ENCODE peak calls at places on chromosome 6, in six cellular contexts. H is SK-N-SH, F is neural progenitor cell, R is HCT116, A is PC-3, K is MM.1S. E is an unnamed sample.
A peak's percentile ranks its signal among the peaks of the same experiment; 100 is the strongest.

GRCh38 chr6:97059473-97059872 is 134.9 kb downstream of the KLHL32 start:
- DNase-seq in R (peak; percentile 10), K (peak; percentile 69), A (peak; percentile 57), H (peak; percentile 57), F (peak; percentile 30), E (peak; percentile 70)

GRCh38 chr6:132190815-132191175 is 210.5 kb downstream of the MOXD1 start:
- DNase-seq in F (no peak), R (no peak), A (no peak), H (no peak), K (no peak), E (peak; percentile 85)

GRCh38 chr6:168180548-168181011 is 101.6 kb upstream of the FRMD1 start:
- DNase-seq in F (no peak), K (peak; percentile 86), R (no peak), H (no peak), A (peak; percentile 19), E (no peak)

GRCh38 chr6:52672422-52673025 is 1.6 kb downstream of the TMEM14A start:
- DNase-seq in H (no peak), K (no peak), A (peak; percentile 91), F (no peak), R (peak; percentile 52), E (peak; percentile 45)

GRCh38 chr6:81762132-81762531 is 9.7 kb upstream of the TENT5A start:
- DNase-seq in K (no peak), A (no peak), H (peak; percentile 53), R (no peak), F (no peak), E (peak; percentile 59)

GRCh38 chr6:27866370-27867050 is 45.7 kb downstream of the OR2B2 start:
- DNase-seq in K (peak; percentile 72), R (no peak), H (peak; percentile 62), F (peak; percentile 60), A (no peak), E (peak; percentile 74)

GRCh38 chr6:42190784-42191183 is 4.0 kb downstream of the GUCA1B start:
- DNase-seq in A (no peak), R (no peak), K (no peak), H (no peak), F (no peak), E (peak; percentile 83)

GRCh38 chr6:91834813-91835212 is 1247.9 kb upstream of the MAP3K7 start:
- DNase-seq in F (no peak), R (no peak), K (no peak), H (no peak), A (no peak), E (no peak)

GRCh38 chr6:44245912-44246662 is 814 bp upstream of the HSP90AB1 start:
- DNase-seq in F (peak; percentile 95), H (peak; percentile 93), R (peak; percentile 89), K (peak; percentile 86), A (peak; percentile 78), E (peak; percentile 83)

GRCh38 chr6:132482595-132482994 is 30.3 kb downstream of the STX7 start:
- DNase-seq in F (no peak), A (no peak), R (no peak), K (no peak), H (no peak), E (no peak)

GRCh38 chr6:45592991-45593390 is 215.3 kb upstream of the SUPT3H start:
- DNase-seq in H (no peak), K (no peak), F (no peak), A (no peak), R (no peak), E (no peak)

GRCh38 chr6:36216559-36216958 is 20.0 kb downstream of the BRPF3 start:
- DNase-seq in F (no peak), K (no peak), A (peak; percentile 48), H (no peak), R (no peak), E (peak; percentile 45)

GRCh38 chr6:63689421-63689820 is 53.8 kb downstream of the PHF3 start:
- DNase-seq in K (no peak), F (no peak), H (no peak), R (no peak), A (peak; percentile 2), E (peak; percentile 7)

GRCh38 chr6:159398633-159399032 is 229.4 kb downstream of the FNDC1 start:
- DNase-seq in A (no peak), R (no peak), K (no peak), F (no peak), H (no peak), E (no peak)

GRCh38 chr6:159399953-159400352 is 230.8 kb downstream of the FNDC1 start:
- DNase-seq in H (no peak), F (no peak), R (no peak), K (no peak), A (no peak), E (no peak)

GRCh38 chr6:159400806-159401205 is 231.6 kb downstream of the FNDC1 start:
- DNase-seq in F (no peak), K (no peak), A (no peak), R (no peak), H (no peak), E (no peak)

GRCh38 chr6:159404296-159404695 is 235.1 kb downstream of the FNDC1 start:
- DNase-seq in H (no peak), F (no peak), K (no peak), R (no peak), A (no peak), E (no peak)
- H2AFZ ChIP-seq in H (no peak overlapping the region), F (no peak overlapping the region), K (no peak overlapping the region), R (no peak overlapping the region), A (no peak overlapping the region), E (no peak overlapping the region)

GRCh38 chr6:56663344-56663743 is 20.7 kb upstream of the DST start:
- DNase-seq in F (no peak), K (no peak), H (no peak), R (no peak), A (peak; percentile 88), E (peak; percentile 39)
- TF ChIP-seq EZH2phosphoT487 in F (no peak), K (no peak), H (no peak), R (no peak), A (no peak), E (no peak)

DNA sequence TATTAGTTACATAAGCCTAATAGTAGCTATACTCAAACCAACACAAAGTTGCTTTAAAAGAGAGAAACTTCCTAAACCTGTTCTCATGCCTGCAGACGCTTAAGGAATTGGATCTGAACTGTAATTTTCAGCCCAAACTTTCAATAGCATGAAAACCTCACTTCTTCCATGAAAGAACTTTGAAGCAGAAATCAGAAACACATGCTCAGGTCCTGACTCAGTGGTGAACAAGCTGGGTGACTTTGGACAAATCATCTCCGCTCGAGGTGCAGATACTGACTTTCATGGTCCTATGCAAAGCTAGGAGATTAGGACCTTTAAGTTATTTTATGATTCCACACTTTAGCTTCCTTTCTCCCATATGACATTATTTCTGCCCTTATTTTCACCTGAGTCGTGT is 36.5 kb downstream of the NOX3 start:
- DNase-seq in H (no peak), K (no peak), R (no peak), A (no peak), F (no peak), E (peak; percentile 86)
- H3K9ac ChIP-seq in H (peak overlapping the region; percentile 47), K (no peak overlapping the region), R (no peak overlapping the region), A (no peak overlapping the region), F (no peak overlapping the region), E (peak overlapping the region; percentile 32)

GRCh38 chr6:9463311-9463710 is 951.6 kb downstream of the TFAP2A start:
- DNase-seq in R (no peak), K (no peak), A (peak; percentile 43), F (no peak), H (no peak), E (peak; percentile 36)

GRCh38 chr6:9455794-9456193 is 959.1 kb downstream of the TFAP2A start:
- DNase-seq in K (no peak), F (peak; percentile 88), A (no peak), H (no peak), R (no peak), E (no peak)

GRCh38 chr6:9461161-9461560 is 953.7 kb downstream of the TFAP2A start:
- DNase-seq in K (no peak), F (no peak), A (no peak), H (no peak), R (no peak), E (no peak)

GRCh38 chr6:9456241-9456658 is 958.6 kb downstream of the TFAP2A start:
- DNase-seq in F (peak; percentile 93), K (no peak), R (no peak), H (no peak), A (no peak), E (no peak)

GRCh38 chr6:9458424-9458823 is 956.5 kb downstream of the TFAP2A start:
- DNase-seq in H (no peak), R (no peak), K (no peak), F (peak; percentile 50), A (no peak), E (no peak)
- H2AFZ ChIP-seq in H (no peak overlapping the region), R (no peak overlapping the region), K (no peak overlapping the region), F (no peak overlapping the region), A (no peak overlapping the region), E (no peak overlapping the region)

GRCh38 chr6:138287144-138287955 is 69.1 kb upstream of the PBOV1 start:
- DNase-seq in F (peak; percentile 47), H (peak; percentile 36), K (peak; percentile 66), A (peak; percentile 63), R (peak; percentile 38), E (peak; percentile 52)
- TF ChIP-seq EZH2phosphoT487 in F (no peak), H (no peak), K (no peak), A (no peak), R (no peak), E (no peak)

DNA sequence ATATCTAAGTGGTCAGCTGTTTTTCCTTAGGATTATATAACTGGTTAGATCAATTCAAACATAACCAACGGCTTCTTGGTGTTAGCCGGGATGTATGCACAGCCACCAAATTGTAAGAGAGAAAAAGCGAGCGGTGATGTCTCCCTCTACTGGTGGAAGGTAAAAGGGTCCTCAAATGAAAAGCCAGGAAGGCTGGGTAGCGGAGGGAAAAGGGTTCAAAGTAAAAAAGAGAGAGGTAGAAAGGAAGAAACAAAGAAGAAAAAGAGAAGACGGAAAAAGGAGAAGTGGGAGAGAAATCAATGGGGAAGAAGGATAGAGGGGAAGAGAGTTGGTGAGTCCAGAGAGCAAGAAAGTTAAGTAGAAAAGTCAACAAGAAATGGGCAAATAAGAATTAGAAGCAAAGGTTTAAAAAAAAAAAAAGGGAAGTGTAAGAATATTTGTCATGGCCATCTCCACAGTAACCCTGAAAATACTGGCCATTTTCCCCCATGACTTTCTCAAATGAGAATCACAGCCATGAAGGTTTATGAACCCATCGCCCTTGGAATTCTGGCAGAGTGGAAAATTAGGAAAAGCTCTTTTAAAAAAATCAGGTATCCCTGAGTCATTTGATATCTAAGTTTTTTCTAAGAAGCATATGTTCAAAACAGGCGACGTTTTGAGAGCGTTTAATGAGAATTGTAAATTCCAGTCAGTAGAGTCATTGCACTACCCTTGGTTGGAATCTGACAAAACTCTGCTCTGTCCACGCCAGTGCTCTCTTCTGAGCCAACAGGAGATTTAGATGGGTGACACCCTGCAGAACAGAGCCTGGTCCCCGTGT is 155.6 kb upstream of the SNX9 start:
- DNase-seq in F (peak; percentile 73), K (peak; percentile 32), R (peak; percentile 53), H (peak; percentile 77), A (peak; percentile 68), E (peak; percentile 87)
- H3K9ac ChIP-seq in F (no peak overlapping the region), K (no peak overlapping the region), R (no peak overlapping the region), H (peak overlapping the region; percentile 11), A (no peak overlapping the region), E (peak overlapping the region; percentile 77)

E was measured in GM23248.